ENCODE peak calls at places on chromosomes 5 and 9, in nine cellular contexts. I, O, K, P, S, Z, B, T and R are unnamed samples.

GRCh38 chr5:138083702-138084101 is at the start of gene WNT8A:
- DNase-seq in K (no peak), S (no peak), B (no peak), Z (no peak), O (no peak), T (no peak), I (no peak), P (no peak), R (no peak)

GRCh38 chr9:93645921-93646639 is 69.7 kb downstream of the PHF2 start:
- DNase-seq in T (no peak), K (no peak), S (no peak), B (no peak), P (no peak), Z (no peak), O (no peak), I (no peak), R (no peak)

GRCh38 chr5:93915142-93915553 is 173.7 kb upstream of the POU5F2 start:
- DNase-seq in S (peak), I (no peak), T (no peak), B (no peak), Z (no peak), O (no peak), K (peak), P (peak), R (peak)

GRCh38 chr5:103327893-103328292 is 69.3 kb downstream of the MACIR start:
- DNase-seq in S (no peak), K (no peak), Z (no peak), P (no peak), T (no peak), B (no peak), O (no peak), I (no peak), R (no peak)

GRCh38 chr5:36619012-36619635 is 12.7 kb downstream of the SLC1A3 start:
- DNase-seq in Z (no peak), K (no peak), S (no peak), O (no peak), I (no peak), B (no peak), T (no peak), P (no peak), R (no peak)

GRCh38 chr5:140292212-140293040 is 10.5 kb downstream of the PFDN1 start:
- DNase-seq in K (no peak), S (no peak), Z (no peak), T (no peak), P (no peak), B (no peak), I (no peak), O (no peak), R (no peak)

GRCh38 chr9:113998529-113999255 is 79.4 kb downstream of the AMBP start:
- DNase-seq in Z (no peak), B (no peak), S (no peak), P (no peak), O (no peak), T (no peak), K (no peak), I (no peak), R (no peak)

GRCh38 chr9:98287383-98287782 is 31.9 kb upstream of the TBC1D2 start:
- DNase-seq in K (no peak), Z (no peak), O (no peak), P (no peak), S (no peak), I (no peak), B (no peak), T (no peak), R (no peak)

GRCh38 chr9:80492221-80492620 is 920.5 kb downstream of the TLE4 start:
- DNase-seq in K (no peak), T (no peak), Z (no peak), P (no peak), I (no peak), S (peak), B (no peak), O (no peak), R (no peak)

GRCh38 chr5:2740849-2741555 is 10.5 kb downstream of the IRX2 start:
- DNase-seq in O (no peak), Z (no peak), S (no peak), I (no peak), P (no peak), K (no peak), T (no peak), B (no peak), R (no peak)

GRCh38 chr9:4497855-4498254 is 7.6 kb downstream of the SLC1A1 start:
- DNase-seq in P (no peak), T (no peak), B (no peak), Z (no peak), S (no peak), K (no peak), I (no peak), O (no peak), R (no peak)

GRCh38 chr9:134437417-134438203 is 111.4 kb downstream of the RXRA start:
- DNase-seq in K (no peak), P (no peak), I (no peak), S (no peak), B (no peak), T (no peak), O (no peak), Z (no peak), R (no peak)

GRCh38 chr5:76422742-76423141 is 19.7 kb downstream of the IQGAP2 start:
- DNase-seq in K (no peak), O (no peak), S (no peak), T (no peak), B (no peak), P (no peak), I (no peak), Z (no peak), R (no peak)

GRCh38 chr5:142542906-142543305 is 143.0 kb downstream of the FGF1 start:
- DNase-seq in T (no peak), K (no peak), B (no peak), P (no peak), S (no peak), Z (no peak), I (no peak), O (no peak), R (no peak)

GRCh38 chr9:92648447-92649406 is 21.2 kb downstream of the IPPK start:
- DNase-seq in B (no peak), Z (no peak), I (no peak), S (no peak), T (no peak), K (no peak), O (no peak), P (no peak), R (no peak)

GRCh38 chr9:95157491-95158151 is 159.9 kb downstream of the FANCC start:
- DNase-seq in O (no peak), T (no peak), S (peak), Z (no peak), K (no peak), I (no peak), P (peak), B (no peak), R (peak)

GRCh38 chr5:51484326-51484725 is 101.1 kb downstream of the ISL1 start:
- DNase-seq in B (no peak), Z (no peak), P (no peak), O (no peak), T (no peak), K (no peak), I (no peak), S (no peak), R (no peak)

GRCh38 chr5:148846930-148847329 is 20.5 kb downstream of the ADRB2 start:
- DNase-seq in B (no peak), S (no peak), Z (no peak), K (no peak), T (no peak), I (no peak), O (no peak), P (no peak), R (no peak)

GRCh38 chr9:5470816-5471215 is 20.5 kb downstream of the CD274 start:
- DNase-seq in T (no peak), P (no peak), I (no peak), O (no peak), S (no peak), K (no peak), Z (no peak), B (no peak), R (no peak)

GRCh38 chr9:22817181-22817580 is 370.6 kb downstream of the DMRTA1 start:
- DNase-seq in O (no peak), P (no peak), T (no peak), S (no peak), Z (no peak), K (no peak), I (no peak), B (no peak), R (no peak)

GRCh38 chr5:169173372-169173771 is 127.6 kb downstream of the SLIT3 start:
- DNase-seq in T (no peak), O (no peak), I (no peak), B (no peak), K (no peak), S (no peak), P (no peak), Z (no peak), R (no peak)

GRCh38 chr9:124576751-124577150 is 69.6 kb upstream of the NR5A1 start:
- DNase-seq in S (no peak), K (no peak), B (no peak), I (no peak), T (no peak), Z (no peak), P (no peak), O (no peak), R (no peak)

GRCh38 chr9:98745470-98745869 is 36.7 kb upstream of the GABBR2 start:
- DNase-seq in B (no peak), S (no peak), K (no peak), I (no peak), Z (no peak), O (no peak), T (no peak), P (no peak), R (no peak)

GRCh38 chr5:61132559-61132958 is 29.7 kb downstream of the SMIM15 start:
- DNase-seq in P (no peak), K (no peak), B (no peak), O (no peak), S (peak), T (no peak), I (no peak), Z (no peak), R (no peak)

GRCh38 chr9:127763918-127764384 is 14.5 kb downstream of the SH2D3C start:
- DNase-seq in P (no peak), K (no peak), Z (no peak), T (no peak), O (no peak), S (no peak), B (no peak), I (no peak), R (no peak)

GRCh38 chr5:169650701-169651331 is 13.7 kb downstream of the DOCK2 start:
- DNase-seq in Z (peak), T (no peak), O (no peak), S (peak), B (no peak), I (no peak), P (no peak), K (no peak), R (peak)